ENCODE peak calls at places on chromosomes 1 and 21, in ten cellular contexts. One of them, this sample, is unnamed.

GRCh38 chr1:208410409-208410808 is 166.2 kb upstream of the PLXNA2 start:
- DNase-seq in natural killer cell treated with Interleukin-12 subunit alpha and Interleukin-12 subunit beta and Interleukin-15 and Interleukin-18, amount 100 ng/mL, for 72 hours: no peak
- DNase-seq in Calu3: no peak
- DNase-seq in stimulated activated CD4-positive, alpha-beta T cell treated with anti-CD3 and anti-CD28 coated beads, Interleukin-2, amount 100 ng/mL, for 24 hours: no peak
- DNase-seq in GM20000: no peak
- DNase-seq in H54: no peak
- DNase-seq in activated CD8-positive, alpha-beta memory T cell treated with anti-CD3 and anti-CD28 coated beads, Interleukin-2, amount 50 U/mL, for 48 hours: no peak
- DNase-seq in nephron progenitor cell: no peak
- DNase-seq in HEK293T: no peak
- DNase-seq in astrocyte of the hippocampus: no peak
- DNase-seq in this sample: no peak

GRCh38 chr1:84795213-84795612 is 97.8 kb downstream of the LPAR3 start:
- DNase-seq in natural killer cell treated with Interleukin-12 subunit alpha and Interleukin-12 subunit beta and Interleukin-15 and Interleukin-18, amount 100 ng/mL, for 72 hours: no peak
- DNase-seq in Calu3: no peak
- DNase-seq in stimulated activated CD4-positive, alpha-beta T cell treated with anti-CD3 and anti-CD28 coated beads, Interleukin-2, amount 100 ng/mL, for 24 hours: no peak
- DNase-seq in GM20000: no peak
- DNase-seq in H54: no peak
- DNase-seq in activated CD8-positive, alpha-beta memory T cell treated with anti-CD3 and anti-CD28 coated beads, Interleukin-2, amount 50 U/mL, for 48 hours: no peak
- DNase-seq in nephron progenitor cell: no peak
- DNase-seq in HEK293T: no peak
- DNase-seq in astrocyte of the hippocampus: no peak
- DNase-seq in this sample: no peak

GRCh38 chr1:60345049-60345448 is 271.5 kb upstream of the C1orf87 start:
- DNase-seq in natural killer cell treated with Interleukin-12 subunit alpha and Interleukin-12 subunit beta and Interleukin-15 and Interleukin-18, amount 100 ng/mL, for 72 hours: no peak
- DNase-seq in Calu3: no peak
- DNase-seq in stimulated activated CD4-positive, alpha-beta T cell treated with anti-CD3 and anti-CD28 coated beads, Interleukin-2, amount 100 ng/mL, for 24 hours: no peak
- DNase-seq in GM20000: no peak
- DNase-seq in H54: no peak
- DNase-seq in activated CD8-positive, alpha-beta memory T cell treated with anti-CD3 and anti-CD28 coated beads, Interleukin-2, amount 50 U/mL, for 48 hours: no peak
- DNase-seq in nephron progenitor cell: no peak
- DNase-seq in HEK293T: no peak
- DNase-seq in astrocyte of the hippocampus: no peak
- DNase-seq in this sample: no peak

GRCh38 chr1:220084460-220084859 is 5.1 kb downstream of the BPNT1 start:
- DNase-seq in natural killer cell treated with Interleukin-12 subunit alpha and Interleukin-12 subunit beta and Interleukin-15 and Interleukin-18, amount 100 ng/mL, for 72 hours: no peak
- DNase-seq in Calu3: no peak
- DNase-seq in stimulated activated CD4-positive, alpha-beta T cell treated with anti-CD3 and anti-CD28 coated beads, Interleukin-2, amount 100 ng/mL, for 24 hours: no peak
- DNase-seq in GM20000: no peak
- DNase-seq in H54: no peak
- DNase-seq in activated CD8-positive, alpha-beta memory T cell treated with anti-CD3 and anti-CD28 coated beads, Interleukin-2, amount 50 U/mL, for 48 hours: no peak
- DNase-seq in nephron progenitor cell: no peak
- DNase-seq in HEK293T: no peak
- DNase-seq in astrocyte of the hippocampus: no peak
- DNase-seq in this sample: no peak

GRCh38 chr1:178057131-178057765 is 36.7 kb upstream of the RASAL2 start:
- DNase-seq in natural killer cell treated with Interleukin-12 subunit alpha and Interleukin-12 subunit beta and Interleukin-15 and Interleukin-18, amount 100 ng/mL, for 72 hours: no peak
- DNase-seq in Calu3: no peak
- DNase-seq in stimulated activated CD4-positive, alpha-beta T cell treated with anti-CD3 and anti-CD28 coated beads, Interleukin-2, amount 100 ng/mL, for 24 hours: no peak
- DNase-seq in GM20000: no peak
- DNase-seq in H54: no peak
- DNase-seq in activated CD8-positive, alpha-beta memory T cell treated with anti-CD3 and anti-CD28 coated beads, Interleukin-2, amount 50 U/mL, for 48 hours: no peak
- DNase-seq in nephron progenitor cell: no peak
- DNase-seq in HEK293T: no peak
- DNase-seq in astrocyte of the hippocampus: no peak
- DNase-seq in this sample: no peak

GRCh38 chr1:39297534-39297933 is 93.0 kb downstream of the MACF1 start:
- DNase-seq in natural killer cell treated with Interleukin-12 subunit alpha and Interleukin-12 subunit beta and Interleukin-15 and Interleukin-18, amount 100 ng/mL, for 72 hours: no peak
- DNase-seq in Calu3: no peak
- DNase-seq in stimulated activated CD4-positive, alpha-beta T cell treated with anti-CD3 and anti-CD28 coated beads, Interleukin-2, amount 100 ng/mL, for 24 hours: no peak
- DNase-seq in GM20000: no peak
- DNase-seq in H54: no peak
- DNase-seq in activated CD8-positive, alpha-beta memory T cell treated with anti-CD3 and anti-CD28 coated beads, Interleukin-2, amount 50 U/mL, for 48 hours: no peak
- DNase-seq in nephron progenitor cell: no peak
- DNase-seq in HEK293T: no peak
- DNase-seq in astrocyte of the hippocampus: peak
- DNase-seq in this sample: no peak

GRCh38 chr1:19229828-19230325 is 19.8 kb upstream of the UBR4 start:
- DNase-seq in natural killer cell treated with Interleukin-12 subunit alpha and Interleukin-12 subunit beta and Interleukin-15 and Interleukin-18, amount 100 ng/mL, for 72 hours: no peak
- DNase-seq in Calu3: no peak
- DNase-seq in stimulated activated CD4-positive, alpha-beta T cell treated with anti-CD3 and anti-CD28 coated beads, Interleukin-2, amount 100 ng/mL, for 24 hours: no peak
- DNase-seq in GM20000: no peak
- DNase-seq in H54: no peak
- DNase-seq in activated CD8-positive, alpha-beta memory T cell treated with anti-CD3 and anti-CD28 coated beads, Interleukin-2, amount 50 U/mL, for 48 hours: no peak
- DNase-seq in nephron progenitor cell: no peak
- DNase-seq in HEK293T: no peak
- DNase-seq in astrocyte of the hippocampus: no peak
- DNase-seq in this sample: no peak

GRCh38 chr21:38596264-38597042 is 98.2 kb upstream of the ERG start:
- DNase-seq in natural killer cell treated with Interleukin-12 subunit alpha and Interleukin-12 subunit beta and Interleukin-15 and Interleukin-18, amount 100 ng/mL, for 72 hours: no peak
- DNase-seq in Calu3: no peak
- DNase-seq in stimulated activated CD4-positive, alpha-beta T cell treated with anti-CD3 and anti-CD28 coated beads, Interleukin-2, amount 100 ng/mL, for 24 hours: no peak
- DNase-seq in GM20000: no peak
- DNase-seq in H54: no peak
- DNase-seq in activated CD8-positive, alpha-beta memory T cell treated with anti-CD3 and anti-CD28 coated beads, Interleukin-2, amount 50 U/mL, for 48 hours: no peak
- DNase-seq in nephron progenitor cell: no peak
- DNase-seq in HEK293T: no peak
- DNase-seq in astrocyte of the hippocampus: peak
- DNase-seq in this sample: no peak

GRCh38 chr1:229892515-229893117 is 174.4 kb upstream of the GALNT2 start:
- DNase-seq in natural killer cell treated with Interleukin-12 subunit alpha and Interleukin-12 subunit beta and Interleukin-15 and Interleukin-18, amount 100 ng/mL, for 72 hours: no peak
- DNase-seq in Calu3: no peak
- DNase-seq in stimulated activated CD4-positive, alpha-beta T cell treated with anti-CD3 and anti-CD28 coated beads, Interleukin-2, amount 100 ng/mL, for 24 hours: no peak
- DNase-seq in GM20000: no peak
- DNase-seq in H54: no peak
- DNase-seq in activated CD8-positive, alpha-beta memory T cell treated with anti-CD3 and anti-CD28 coated beads, Interleukin-2, amount 50 U/mL, for 48 hours: no peak
- DNase-seq in nephron progenitor cell: no peak
- DNase-seq in HEK293T: no peak
- DNase-seq in astrocyte of the hippocampus: no peak
- DNase-seq in this sample: no peak

GRCh38 chr1:33130297-33130696 is 49.3 kb downstream of the AZIN2 start:
- DNase-seq in natural killer cell treated with Interleukin-12 subunit alpha and Interleukin-12 subunit beta and Interleukin-15 and Interleukin-18, amount 100 ng/mL, for 72 hours: peak
- DNase-seq in Calu3: no peak
- DNase-seq in stimulated activated CD4-positive, alpha-beta T cell treated with anti-CD3 and anti-CD28 coated beads, Interleukin-2, amount 100 ng/mL, for 24 hours: peak
- DNase-seq in GM20000: no peak
- DNase-seq in H54: no peak
- DNase-seq in activated CD8-positive, alpha-beta memory T cell treated with anti-CD3 and anti-CD28 coated beads, Interleukin-2, amount 50 U/mL, for 48 hours: peak
- DNase-seq in nephron progenitor cell: no peak
- DNase-seq in HEK293T: no peak
- DNase-seq in astrocyte of the hippocampus: no peak
- DNase-seq in this sample: no peak

GRCh38 chr1:6392081-6392879 is 1.3 kb downstream of the ACOT7 start:
- DNase-seq in natural killer cell treated with Interleukin-12 subunit alpha and Interleukin-12 subunit beta and Interleukin-15 and Interleukin-18, amount 100 ng/mL, for 72 hours: no peak
- DNase-seq in Calu3: no peak
- DNase-seq in stimulated activated CD4-positive, alpha-beta T cell treated with anti-CD3 and anti-CD28 coated beads, Interleukin-2, amount 100 ng/mL, for 24 hours: no peak
- DNase-seq in GM20000: no peak
- DNase-seq in H54: no peak
- DNase-seq in activated CD8-positive, alpha-beta memory T cell treated with anti-CD3 and anti-CD28 coated beads, Interleukin-2, amount 50 U/mL, for 48 hours: no peak
- DNase-seq in nephron progenitor cell: no peak
- DNase-seq in HEK293T: no peak
- DNase-seq in astrocyte of the hippocampus: peak
- DNase-seq in this sample: no peak

GRCh38 chr21:41762236-41762635 is 4.6 kb downstream of the RIPK4 start:
- DNase-seq in natural killer cell treated with Interleukin-12 subunit alpha and Interleukin-12 subunit beta and Interleukin-15 and Interleukin-18, amount 100 ng/mL, for 72 hours: no peak
- DNase-seq in Calu3: no peak
- DNase-seq in stimulated activated CD4-positive, alpha-beta T cell treated with anti-CD3 and anti-CD28 coated beads, Interleukin-2, amount 100 ng/mL, for 24 hours: no peak
- DNase-seq in GM20000: no peak
- DNase-seq in H54: no peak
- DNase-seq in activated CD8-positive, alpha-beta memory T cell treated with anti-CD3 and anti-CD28 coated beads, Interleukin-2, amount 50 U/mL, for 48 hours: no peak
- DNase-seq in nephron progenitor cell: peak
- DNase-seq in HEK293T: no peak
- DNase-seq in astrocyte of the hippocampus: no peak
- DNase-seq in this sample: no peak

GRCh38 chr21:42056468-42056867 is 14.6 kb upstream of the UMODL1 start:
- DNase-seq in natural killer cell treated with Interleukin-12 subunit alpha and Interleukin-12 subunit beta and Interleukin-15 and Interleukin-18, amount 100 ng/mL, for 72 hours: no peak
- DNase-seq in Calu3: no peak
- DNase-seq in stimulated activated CD4-positive, alpha-beta T cell treated with anti-CD3 and anti-CD28 coated beads, Interleukin-2, amount 100 ng/mL, for 24 hours: no peak
- DNase-seq in GM20000: no peak
- DNase-seq in H54: no peak
- DNase-seq in activated CD8-positive, alpha-beta memory T cell treated with anti-CD3 and anti-CD28 coated beads, Interleukin-2, amount 50 U/mL, for 48 hours: no peak
- DNase-seq in nephron progenitor cell: no peak
- DNase-seq in HEK293T: no peak
- DNase-seq in astrocyte of the hippocampus: no peak
- DNase-seq in this sample: peak

GRCh38 chr1:228141082-228141870 is 1.2 kb downstream of the GUK1 start:
- DNase-seq in natural killer cell treated with Interleukin-12 subunit alpha and Interleukin-12 subunit beta and Interleukin-15 and Interleukin-18, amount 100 ng/mL, for 72 hours: peak
- DNase-seq in Calu3: peak
- DNase-seq in stimulated activated CD4-positive, alpha-beta T cell treated with anti-CD3 and anti-CD28 coated beads, Interleukin-2, amount 100 ng/mL, for 24 hours: no peak
- DNase-seq in GM20000: peak
- DNase-seq in H54: no peak
- DNase-seq in activated CD8-positive, alpha-beta memory T cell treated with anti-CD3 and anti-CD28 coated beads, Interleukin-2, amount 50 U/mL, for 48 hours: peak
- DNase-seq in nephron progenitor cell: no peak
- DNase-seq in HEK293T: no peak
- DNase-seq in astrocyte of the hippocampus: peak
- DNase-seq in this sample: peak

GRCh38 chr1:200888349-200888838 is 6.3 kb upstream of the INAVA start:
- DNase-seq in natural killer cell treated with Interleukin-12 subunit alpha and Interleukin-12 subunit beta and Interleukin-15 and Interleukin-18, amount 100 ng/mL, for 72 hours: peak
- DNase-seq in Calu3: peak
- DNase-seq in stimulated activated CD4-positive, alpha-beta T cell treated with anti-CD3 and anti-CD28 coated beads, Interleukin-2, amount 100 ng/mL, for 24 hours: peak
- DNase-seq in GM20000: peak
- DNase-seq in H54: no peak
- DNase-seq in activated CD8-positive, alpha-beta memory T cell treated with anti-CD3 and anti-CD28 coated beads, Interleukin-2, amount 50 U/mL, for 48 hours: peak
- DNase-seq in nephron progenitor cell: peak
- DNase-seq in HEK293T: no peak
- DNase-seq in astrocyte of the hippocampus: no peak
- DNase-seq in this sample: no peak

GRCh38 chr1:119336738-119337315 is 31.8 kb upstream of the HAO2 start:
- DNase-seq in natural killer cell treated with Interleukin-12 subunit alpha and Interleukin-12 subunit beta and Interleukin-15 and Interleukin-18, amount 100 ng/mL, for 72 hours: no peak
- DNase-seq in Calu3: no peak
- DNase-seq in stimulated activated CD4-positive, alpha-beta T cell treated with anti-CD3 and anti-CD28 coated beads, Interleukin-2, amount 100 ng/mL, for 24 hours: no peak
- DNase-seq in GM20000: no peak
- DNase-seq in H54: no peak
- DNase-seq in activated CD8-positive, alpha-beta memory T cell treated with anti-CD3 and anti-CD28 coated beads, Interleukin-2, amount 50 U/mL, for 48 hours: no peak
- DNase-seq in nephron progenitor cell: no peak
- DNase-seq in HEK293T: no peak
- DNase-seq in astrocyte of the hippocampus: no peak
- DNase-seq in this sample: no peak

GRCh38 chr1:148388260-148389026 is 94.7 kb downstream of the PPIAL4G start:
- DNase-seq in natural killer cell treated with Interleukin-12 subunit alpha and Interleukin-12 subunit beta and Interleukin-15 and Interleukin-18, amount 100 ng/mL, for 72 hours: peak
- DNase-seq in Calu3: peak
- DNase-seq in stimulated activated CD4-positive, alpha-beta T cell treated with anti-CD3 and anti-CD28 coated beads, Interleukin-2, amount 100 ng/mL, for 24 hours: peak
- DNase-seq in GM20000: peak
- DNase-seq in H54: peak
- DNase-seq in activated CD8-positive, alpha-beta memory T cell treated with anti-CD3 and anti-CD28 coated beads, Interleukin-2, amount 50 U/mL, for 48 hours: peak
- DNase-seq in nephron progenitor cell: peak
- DNase-seq in HEK293T: peak
- DNase-seq in astrocyte of the hippocampus: peak
- DNase-seq in this sample: peak

GRCh38 chr1:9200441-9200840 is 34.1 kb upstream of the H6PD start:
- DNase-seq in natural killer cell treated with Interleukin-12 subunit alpha and Interleukin-12 subunit beta and Interleukin-15 and Interleukin-18, amount 100 ng/mL, for 72 hours: no peak
- DNase-seq in Calu3: no peak
- DNase-seq in stimulated activated CD4-positive, alpha-beta T cell treated with anti-CD3 and anti-CD28 coated beads, Interleukin-2, amount 100 ng/mL, for 24 hours: no peak
- DNase-seq in GM20000: peak
- DNase-seq in H54: no peak
- DNase-seq in activated CD8-positive, alpha-beta memory T cell treated with anti-CD3 and anti-CD28 coated beads, Interleukin-2, amount 50 U/mL, for 48 hours: no peak
- DNase-seq in nephron progenitor cell: no peak
- DNase-seq in HEK293T: no peak
- DNase-seq in astrocyte of the hippocampus: no peak
- DNase-seq in this sample: no peak

GRCh38 chr1:11979453-11979817 is 809 bp upstream of the MFN2 start:
- DNase-seq in natural killer cell treated with Interleukin-12 subunit alpha and Interleukin-12 subunit beta and Interleukin-15 and Interleukin-18, amount 100 ng/mL, for 72 hours: no peak
- DNase-seq in Calu3: peak
- DNase-seq in stimulated activated CD4-positive, alpha-beta T cell treated with anti-CD3 and anti-CD28 coated beads, Interleukin-2, amount 100 ng/mL, for 24 hours: no peak
- DNase-seq in GM20000: no peak
- DNase-seq in H54: no peak
- DNase-seq in activated CD8-positive, alpha-beta memory T cell treated with anti-CD3 and anti-CD28 coated beads, Interleukin-2, amount 50 U/mL, for 48 hours: no peak
- DNase-seq in nephron progenitor cell: no peak
- DNase-seq in HEK293T: no peak
- DNase-seq in astrocyte of the hippocampus: no peak
- DNase-seq in this sample: no peak

This sample was measured in Right ventricle myocardium superior.